ENCODE peak calls at places on chromosomes 3 and 15, in seven cellular contexts. C is GM12865, I is brain microvascular endothelial cell, A is body of pancreas, D is astrocyte of the spinal cord, R is fibroblast of lung, O is cardiac muscle cell. Q is an unnamed sample.

GRCh38 chr3:60192297-60193114 is 1058.7 kb downstream of the FHIT start:
- DNase-seq in A (no peak), I (no peak), C (peak), R (no peak), D (no peak), O (no peak), Q (no peak)

GRCh38 chr15:58038426-58039106 is 26.9 kb downstream of the ALDH1A2 start:
- DNase-seq in A (no peak), R (peak), C (no peak), O (peak), I (peak), D (peak), Q (peak)

GRCh38 chr3:21717272-21717671 is 33.7 kb downstream of the ZNF385D start:
- DNase-seq in I (peak), A (no peak), R (peak), C (no peak), O (no peak), D (no peak), Q (no peak)

GRCh38 chr3:55899887-55900286 is 412.8 kb upstream of the WNT5A start:
- DNase-seq in D (no peak), O (no peak), I (no peak), A (peak), C (peak), R (no peak), Q (no peak)

GRCh38 chr3:134423153-134423552 is 48.9 kb upstream of the AMOTL2 start:
- DNase-seq in C (no peak), A (no peak), R (peak), I (peak), O (peak), D (peak), Q (peak)

GRCh38 chr15:80160570-80161156 is 7.9 kb downstream of the FAH start:
- DNase-seq in D (peak), R (peak), I (peak), C (peak), A (no peak), O (peak), Q (peak)

GRCh38 chr3:101383156-101383575 is 62.8 kb upstream of the IMPG2 start:
- DNase-seq in R (peak), O (peak), A (no peak), D (no peak), C (no peak), I (peak), Q (peak)

GRCh38 chr15:38576261-38576660 is 11.6 kb upstream of the RASGRP1 start:
- DNase-seq in R (no peak), O (no peak), A (no peak), D (no peak), C (no peak), I (no peak), Q (no peak)

GRCh38 chr3:179194931-179195330 is 46.8 kb downstream of the PIK3CA start:
- DNase-seq in I (no peak), D (no peak), C (no peak), A (no peak), R (peak), O (no peak), Q (no peak)

GRCh38 chr15:79184465-79184892 is 93.9 kb upstream of the RASGRF1 start:
- DNase-seq in D (peak), R (peak), C (peak), I (peak), O (peak), A (peak), Q (peak)

GRCh38 chr3:197485143-197485542 is 70.6 kb downstream of the BDH1 start:
- DNase-seq in I (no peak), R (no peak), A (no peak), C (no peak), O (no peak), D (no peak), Q (no peak)

GRCh38 chr15:77784361-77785292 is 151.9 kb upstream of the LINGO1 start:
- DNase-seq in O (peak), C (peak), I (peak), A (no peak), R (no peak), D (no peak), Q (peak)

GRCh38 chr15:74593122-74593521 is 22.5 kb upstream of the CLK3 start:
- DNase-seq in R (no peak), A (no peak), I (no peak), O (no peak), D (no peak), C (no peak), Q (no peak)

GRCh38 chr3:34256021-34256420 is 457.6 kb downstream of the PDCD6IP start:
- DNase-seq in A (no peak), O (no peak), I (no peak), C (no peak), D (no peak), R (no peak), Q (no peak)

GRCh38 chr15:81752974-81753373 is 292.8 kb downstream of the MEX3B start:
- DNase-seq in C (no peak), O (peak), D (no peak), A (no peak), R (no peak), I (no peak), Q (no peak)
- TF ChIP-seq CTCF in C (no peak), O (no peak), D (no peak), A (no peak), R (no peak), I (peak), Q (no peak)

GRCh38 chr3:123618768-123619484 is 34.1 kb upstream of the HACD2 start:
- DNase-seq in D (peak), C (no peak), A (peak), O (peak), I (no peak), R (peak), Q (peak)
- H3K4me3 ChIP-seq in D (no peak), C (no peak), A (no peak), O (no peak), I (no peak), R (no peak), Q (no peak)

GRCh38 chr3:136546718-136547117 is 205.5 kb downstream of the STAG1 start:
- DNase-seq in C (peak), D (peak), O (peak), A (no peak), R (peak), I (no peak), Q (peak)
- TF ChIP-seq CTCF in C (peak), D (peak), O (peak), A (no peak), R (no peak), I (peak), Q (no peak)

DNA sequence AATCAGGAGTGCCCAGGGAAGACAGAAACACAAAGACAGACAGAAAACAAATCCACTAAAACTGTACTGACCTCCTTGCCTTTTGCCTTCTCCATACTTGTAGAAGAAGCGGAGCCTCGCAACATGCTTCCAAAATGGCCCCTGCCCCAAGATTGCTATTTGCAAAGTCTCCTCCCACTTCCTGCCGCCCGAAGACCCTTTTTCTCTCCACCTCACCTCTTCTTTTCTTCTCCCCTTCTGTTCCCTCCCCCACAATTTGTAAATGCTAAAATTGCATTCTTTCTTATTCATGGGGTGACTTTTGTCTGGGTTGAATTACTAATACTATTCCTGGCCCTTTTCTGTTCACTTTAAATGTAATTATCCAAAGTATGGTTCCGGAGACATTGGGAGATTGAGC is at the start of gene DPPA4:
- DNase-seq in R (no peak), O (no peak), C (no peak), D (no peak), A (no peak), I (no peak), Q (no peak)
- H3K4me3 ChIP-seq in R (no peak), O (peak), C (no peak), D (peak), A (peak), I (peak), Q (peak)

GRCh38 chr3:132029182-132029902 is 5.5 kb downstream of the CPNE4 start:
- DNase-seq in I (peak), C (peak), A (peak), O (peak), D (peak), R (peak), Q (peak)
- TF ChIP-seq CTCF in I (peak), C (peak), A (peak), O (peak), D (peak), R (peak), Q (peak)

DNA sequence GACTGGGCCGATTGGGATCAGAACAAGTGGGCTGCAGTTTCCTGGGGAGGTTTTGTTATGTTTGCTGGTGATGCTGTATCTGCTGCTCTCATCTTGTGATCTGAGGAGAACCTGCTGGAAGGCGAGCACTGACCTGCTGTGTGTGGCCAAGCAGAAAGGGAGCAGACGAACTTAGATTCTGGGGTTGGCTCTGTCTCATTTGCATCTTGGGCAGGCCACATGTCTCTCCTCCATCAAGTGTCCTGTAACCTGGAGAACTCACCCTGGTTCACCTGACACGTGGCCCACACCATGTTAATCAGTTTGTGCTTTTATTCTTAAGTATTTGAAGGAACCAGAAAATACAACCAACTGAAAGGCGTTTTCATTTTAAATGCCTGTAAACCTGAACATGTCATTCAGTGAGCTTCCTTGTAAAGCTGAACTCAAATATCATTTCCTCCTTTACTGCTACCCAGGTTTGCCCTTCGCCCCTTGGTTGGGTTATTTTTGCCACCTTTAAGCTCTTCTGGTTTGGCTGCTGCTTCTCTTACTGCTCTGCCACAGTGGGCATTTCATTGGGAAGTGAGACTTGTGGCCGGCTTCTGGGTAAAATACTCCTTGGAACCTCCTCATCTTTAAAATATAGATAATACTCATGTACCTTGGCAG is 33.5 kb upstream of the TRAK1 start:
- DNase-seq in C (peak), A (no peak), I (no peak), O (no peak), R (no peak), D (no peak), Q (no peak)
- H3K4me3 ChIP-seq in C (no peak), A (no peak), I (no peak), O (no peak), R (no peak), D (no peak), Q (no peak)

GRCh38 chr15:33608714-33609113 is 297.9 kb downstream of the RYR3 start:
- DNase-seq in C (no peak), A (no peak), R (no peak), D (no peak), O (no peak), I (peak), Q (peak)
- TF ChIP-seq CTCF in C (no peak), A (no peak), R (no peak), D (peak), O (no peak), I (peak), Q (peak)

GRCh38 chr3:143479727-143480126 is 360.2 kb downstream of the CHST2 start:
- DNase-seq in C (peak), I (no peak), D (no peak), A (no peak), R (no peak), O (no peak), Q (no peak)

GRCh38 chr3:143482106-143483088 is 362.8 kb downstream of the CHST2 start:
- DNase-seq in I (no peak), C (peak), O (no peak), R (peak), A (no peak), D (peak), Q (peak)

GRCh38 chr3:143483214-143483613 is 363.6 kb downstream of the CHST2 start:
- DNase-seq in R (peak), D (no peak), C (peak), O (no peak), I (no peak), A (no peak), Q (no peak)

GRCh38 chr3:143478124-143478693 is 358.6 kb downstream of the CHST2 start:
- DNase-seq in D (no peak), C (peak), R (no peak), O (no peak), A (no peak), I (no peak), Q (no peak)

DNA sequence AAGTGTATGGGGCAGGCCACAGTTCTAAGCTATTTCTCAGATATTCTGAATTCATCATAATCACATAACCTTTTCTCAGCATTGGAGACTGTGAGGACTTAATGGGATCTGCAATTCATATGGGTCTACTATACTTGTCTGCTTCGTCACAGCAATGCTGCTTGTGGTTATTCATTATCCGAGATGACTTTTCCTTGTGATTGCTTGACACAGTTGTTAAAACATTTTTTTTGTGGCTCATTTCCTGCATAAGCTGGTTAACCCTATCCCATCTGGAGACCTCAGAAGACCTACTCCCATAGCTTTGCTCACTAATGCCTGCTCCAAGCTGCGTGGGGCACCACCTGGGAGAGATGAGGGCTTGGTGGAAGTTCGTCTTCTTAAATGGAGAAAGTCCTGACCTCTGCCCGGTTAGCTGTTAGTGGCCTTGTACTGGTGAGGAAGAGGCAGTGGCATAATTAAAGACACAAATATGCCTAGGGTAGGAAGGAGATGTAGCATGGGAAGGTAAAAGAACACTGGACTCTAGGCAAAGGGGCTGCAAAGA is 360.8 kb downstream of the CHST2 start:
- DNase-seq in R (peak), I (peak), C (no peak), D (peak), O (peak), A (no peak), Q (peak)
- H3K4me3 ChIP-seq in R (no peak), I (no peak), C (no peak), D (no peak), O (no peak), A (no peak), Q (no peak)